ENCODE peak calls at places on chromosomes 1 and 21, in five cellular contexts. M, N, R, K and C are unnamed samples.

GRCh38 chr1:114669562-114670082 is at the start of gene DENND2C:
- DNase-seq in N (no peak), K (no peak), M (no peak), R (no peak), C (no peak)

GRCh38 chr1:93093332-93094006 is 14.4 kb downstream of the MTF2 start:
- DNase-seq in N (no peak), M (no peak), K (no peak), R (no peak), C (no peak)

GRCh38 chr1:75643460-75643859 is 32.5 kb upstream of the SLC44A5 start:
- DNase-seq in R (no peak), K (no peak), M (no peak), N (no peak), C (no peak)

GRCh38 chr1:109657970-109658369 is 2.1 kb downstream of the GSTM4 start:
- DNase-seq in M (no peak), N (no peak), R (no peak), K (no peak), C (no peak)

GRCh38 chr1:145961425-145962156 is 2.8 kb downstream of the ANKRD34A start:
- DNase-seq in R (peak; percentile 33), K (no peak), N (no peak), M (no peak), C (peak; percentile 16)

GRCh38 chr1:32901823-32902534 is 790 bp upstream of the TMEM54 start:
- DNase-seq in M (no peak), K (peak; percentile 29), R (no peak), N (no peak), C (no peak)

GRCh38 chr1:154405762-154406571 is 824 bp downstream of the IL6R start:
- DNase-seq in M (peak; percentile 20), R (no peak), N (no peak), K (no peak), C (peak; percentile 79)

GRCh38 chr21:36150192-36150711 is 6.4 kb upstream of the DOP1B start:
- DNase-seq in M (no peak), N (no peak), K (no peak), R (peak; percentile 45), C (no peak)

GRCh38 chr1:86748622-86749373 is 44.4 kb downstream of the SH3GLB1 start:
- DNase-seq in N (no peak), R (no peak), M (no peak), K (no peak), C (no peak)

GRCh38 chr1:155715777-155716176 is 26.9 kb downstream of the DAP3 start:
- DNase-seq in K (no peak), M (no peak), N (no peak), R (no peak), C (no peak)

GRCh38 chr1:97796716-97797115 is 124.1 kb downstream of the DPYD start:
- DNase-seq in K (no peak), R (no peak), N (no peak), M (no peak), C (no peak)

GRCh38 chr21:40606341-40606740 is 240.6 kb downstream of the DSCAM start:
- DNase-seq in N (no peak), M (no peak), R (no peak), K (no peak), C (no peak)

GRCh38 chr21:28393279-28393678 is 599.4 kb downstream of the LTN1 start:
- DNase-seq in R (no peak), K (peak; percentile 86), N (no peak), M (no peak), C (peak; percentile 99)

GRCh38 chr1:24695202-24695974 is 49.9 kb upstream of the CLIC4 start:
- DNase-seq in M (no peak), K (no peak), R (no peak), N (no peak), C (no peak)

GRCh38 chr1:61104213-61104612 is 21.9 kb downstream of the NFIA start:
- DNase-seq in N (no peak), R (no peak), K (no peak), M (no peak), C (no peak)

GRCh38 chr1:217673387-217673786 is 42.2 kb downstream of the SPATA17 start:
- DNase-seq in N (no peak), R (no peak), K (no peak), M (no peak), C (no peak)

GRCh38 chr1:171532520-171532919 is 47.2 kb downstream of the PRRC2C start:
- DNase-seq in M (no peak), N (no peak), K (no peak), R (no peak), C (no peak)

GRCh38 chr1:33152685-33153432 is 29.0 kb downstream of the TRIM62 start:
- DNase-seq in R (peak; percentile 89), N (no peak), M (no peak), K (no peak), C (no peak)

GRCh38 chr1:37817481-37817880 is 9.5 kb upstream of the YRDC start:
- DNase-seq in K (no peak), R (no peak), N (no peak), M (no peak), C (peak; percentile 31)

GRCh38 chr1:150008699-150009098 is 1.8 kb downstream of the OTUD7B start:
- DNase-seq in R (no peak), K (no peak), N (no peak), M (no peak), C (no peak)

GRCh38 chr1:155255243-155256100 is at the start of gene ENTREP3:
- DNase-seq in K (peak; percentile 85), N (no peak), R (peak; percentile 90), M (no peak), C (peak; percentile 78)

GRCh38 chr1:58709540-58709939 is 9.7 kb upstream of the MYSM1 start:
- DNase-seq in N (no peak), R (no peak), M (no peak), K (no peak), C (no peak)
- H3K4me3 ChIP-seq in N (no peak overlapping the region), R (no peak overlapping the region), M (no peak overlapping the region), K (no peak overlapping the region), C (no peak overlapping the region)

GRCh38 chr1:17826165-17826488 is 71.0 kb downstream of the ACTL8 start:
- DNase-seq in N (no peak), M (no peak), R (peak; percentile 16), K (no peak), C (no peak)
- TF ChIP-seq CTCF in N (peak; percentile 88), M (peak; percentile 86), R (peak; percentile 60), K (peak; percentile 63), C (no peak)

DNA sequence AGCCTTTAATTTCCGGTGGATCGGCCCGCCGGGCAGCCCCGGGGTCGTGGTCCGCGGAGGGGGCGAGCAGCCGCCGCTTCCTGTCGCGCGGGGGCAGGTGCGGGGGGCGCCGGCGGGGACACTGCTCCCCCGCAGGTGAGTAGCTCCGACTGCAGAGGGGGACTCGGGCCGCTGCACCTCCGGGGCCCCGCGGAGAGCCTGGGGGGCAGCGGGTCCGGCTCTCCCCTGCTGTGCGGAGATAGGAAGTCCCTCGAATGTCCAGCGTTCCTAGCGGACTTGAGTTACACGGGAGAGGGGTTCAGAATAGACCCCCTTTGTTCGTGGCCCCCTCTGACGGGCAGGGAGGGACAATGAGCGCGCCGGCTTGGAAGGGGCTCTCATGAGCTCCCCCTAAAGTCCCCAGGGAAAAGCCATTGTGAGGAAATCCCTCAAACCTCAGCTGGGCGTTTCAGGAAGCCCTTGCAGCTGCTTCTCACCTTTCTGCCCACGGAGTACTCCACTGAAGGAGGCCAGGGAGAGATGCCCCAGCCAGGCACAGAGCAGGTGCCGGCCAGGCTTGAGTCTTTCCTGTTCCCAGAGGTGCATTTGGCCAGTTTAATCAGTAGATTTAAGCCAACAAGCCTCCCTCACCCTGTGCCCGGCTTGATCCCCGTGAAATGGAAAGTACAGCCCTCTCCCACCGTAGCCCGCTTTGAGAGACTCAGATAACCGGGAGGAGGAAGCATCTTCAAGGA is 925 bp downstream of the PDE9A start:
- DNase-seq in M (no peak), K (no peak), R (peak; percentile 74), N (no peak), C (no peak)
- H3K4me3 ChIP-seq in M (no peak overlapping the region), K (peak overlapping the region; percentile 49), R (no peak overlapping the region), N (no peak overlapping the region), C (peak overlapping the region; percentile 39)

DNA sequence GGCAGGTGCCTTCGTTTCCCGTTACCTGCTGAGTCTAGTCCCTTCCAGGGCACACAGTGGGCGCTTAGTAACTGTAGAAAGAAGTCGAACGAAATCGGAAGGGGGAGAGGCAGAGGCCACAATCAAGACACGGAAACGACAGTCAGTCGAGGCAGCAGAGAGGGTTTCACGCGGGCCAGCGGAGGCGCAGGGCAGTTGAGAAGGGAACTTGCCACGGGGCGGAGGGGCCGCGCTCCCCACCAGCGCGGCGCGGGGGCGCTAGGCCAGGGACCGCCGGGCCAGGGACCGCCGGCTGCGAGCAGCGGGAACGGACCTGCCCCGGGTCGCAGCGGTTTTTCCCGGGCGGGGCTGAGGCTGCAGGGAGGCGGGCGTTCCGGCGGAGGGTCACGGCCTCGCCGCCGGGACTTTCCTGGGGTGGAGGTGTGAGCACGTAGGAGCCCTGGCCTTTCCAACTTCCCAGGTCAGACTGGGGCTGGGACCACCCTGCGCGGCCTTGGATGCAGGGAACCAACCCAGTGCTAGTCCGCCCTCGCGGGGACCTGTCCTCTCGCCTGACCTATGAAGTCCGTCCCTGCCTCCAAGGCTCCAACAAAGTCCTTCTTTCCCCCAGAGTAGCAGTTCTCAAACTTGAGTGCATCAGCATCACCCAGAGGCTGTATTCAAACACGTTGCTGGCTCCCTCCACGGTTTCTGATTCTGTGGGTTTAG is 150.1 kb upstream of the FGGY start:
- DNase-seq in K (peak; percentile 55), M (no peak), N (no peak), R (no peak), C (no peak)
- TF ChIP-seq CTCF in K (no peak), M (no peak), N (no peak), R (no peak), C (no peak)

GRCh38 chr1:234324668-234325225 is 48.5 kb upstream of the COA6 start:
- DNase-seq in K (no peak), N (no peak), M (no peak), R (no peak), C (no peak)

GRCh38 chr1:234322979-234323378 is 50.3 kb upstream of the COA6 start:
- DNase-seq in M (no peak), R (peak; percentile 30), N (no peak), K (no peak), C (no peak)

GRCh38 chr1:234325878-234326492 is 47.3 kb upstream of the COA6 start:
- DNase-seq in K (no peak), R (no peak), N (no peak), M (no peak), C (no peak)

GRCh38 chr1:234327577-234328164 is 45.6 kb upstream of the COA6 start:
- DNase-seq in R (no peak), K (no peak), M (no peak), N (no peak), C (no peak)

DNA sequence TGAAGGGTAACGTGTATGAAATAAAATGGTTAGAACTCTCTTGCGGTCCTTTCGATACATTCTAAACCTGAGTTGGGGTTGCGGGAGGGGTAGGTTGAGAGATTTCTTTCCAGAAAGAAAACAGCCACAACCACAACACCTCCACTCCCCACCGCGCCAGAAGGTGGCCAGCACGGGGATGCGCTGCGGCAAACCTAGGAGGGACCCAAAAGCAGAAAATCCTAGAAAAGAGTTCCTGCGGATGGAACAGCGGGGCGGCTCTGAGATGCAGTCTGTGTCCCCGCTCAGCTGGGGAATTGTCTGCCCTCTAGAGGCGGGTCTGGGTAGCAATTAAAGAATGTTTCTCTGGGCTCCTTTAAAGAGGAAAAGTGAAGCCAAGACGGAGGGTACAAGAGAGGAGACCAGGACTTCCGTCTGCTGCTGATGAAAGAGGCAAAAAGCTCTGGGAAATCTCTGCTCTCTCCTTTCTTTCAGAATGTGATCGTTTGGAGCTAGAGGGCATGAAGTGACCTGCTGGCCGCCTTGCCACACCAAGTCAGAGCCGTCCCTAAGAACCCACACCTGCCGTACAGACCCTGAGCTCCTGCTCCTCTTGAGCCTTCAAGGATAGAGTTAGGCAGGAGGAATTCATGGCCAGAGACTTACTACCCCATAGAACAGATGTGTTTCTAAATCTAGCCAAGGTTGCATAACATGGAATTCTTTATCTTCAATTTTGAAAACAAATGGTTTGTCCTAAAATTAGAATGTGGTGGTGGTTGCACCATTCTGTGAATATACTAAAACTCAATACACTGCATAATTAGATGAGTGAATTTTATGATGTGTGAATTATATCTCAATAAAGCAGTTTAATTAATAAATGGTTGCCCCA is 46.5 kb upstream of the COA6 start:
- DNase-seq in N (no peak), K (no peak), R (peak; percentile 68), M (no peak), C (peak; percentile 62)
- H3K4me3 ChIP-seq in N (peak overlapping the region; percentile 26), K (no peak overlapping the region), R (no peak overlapping the region), M (peak overlapping the region; percentile 24), C (peak overlapping the region; percentile 25)